ENCODE peak calls at places on chromosomes 11 and 22, in four cellular contexts. X, A, Y and W are unnamed samples.

GRCh38 chr22:23393721-23394320 is 186.3 kb downstream of the IGLL1 start:
- DNase-seq in A (peak), Y (no peak), X (no peak), W (no peak)

GRCh38 chr22:43057641-43058040 is 31.6 kb downstream of the TTLL1 start:
- DNase-seq in X (no peak), A (no peak), Y (no peak), W (no peak)

GRCh38 chr11:7643323-7643722 is 30.0 kb downstream of the CYB5R2 start:
- DNase-seq in A (no peak), X (no peak), Y (no peak), W (no peak)

GRCh38 chr22:44823396-44823795 is 71.0 kb downstream of the ARHGAP8 start:
- DNase-seq in A (no peak), Y (no peak), X (no peak), W (no peak)

GRCh38 chr11:69605737-69606526 is 35.0 kb upstream of the CCND1 start:
- DNase-seq in X (no peak), Y (no peak), A (no peak), W (no peak)

GRCh38 chr11:8934735-8935478 is 2.2 kb upstream of the C11orf16 start:
- DNase-seq in Y (no peak), X (no peak), A (peak), W (no peak)

GRCh38 chr11:122628691-122629555 is 26.6 kb upstream of the UBASH3B start:
- DNase-seq in Y (peak), A (peak), X (peak), W (peak)

GRCh38 chr11:30244255-30244654 is 13.4 kb downstream of the FSHB start:
- DNase-seq in A (no peak), Y (no peak), X (no peak), W (no peak)